ENCODE peak calls at places on chromosomes 1 and 21, in five cellular contexts. B is HAP-1; F is GM12865; J is fibroblast of lung; V is stimulated activated naive CD8-positive, alpha-beta T cell treated with anti-CD3 and anti-CD28 coated beads, Interleukin-15, Interleukin-2, amounts not matched to agents 100 U/mL and 50 U/mL, for 24 hours. H is an unnamed sample.
A peak's percentile ranks its signal among the peaks of the same experiment; 100 is the strongest.

GRCh38 chr1:79551321-79551720 is 544.8 kb upstream of the ADGRL4 start:
- DNase-seq in B (no peak), F (no peak), J (peak; percentile 8), V (no peak), H (no peak)

GRCh38 chr1:20587639-20588017 is 1.3 kb upstream of the CDA start:
- DNase-seq in B (no peak), F (no peak), J (peak; percentile 41), V (no peak), H (no peak)

GRCh38 chr1:65056234-65056633 is 89.9 kb upstream of the JAK1 start:
- DNase-seq in B (no peak), F (no peak), J (no peak), V (no peak), H (no peak)

GRCh38 chr1:20223659-20224058 is 37.3 kb upstream of the PLA2G2C start:
- DNase-seq in B (no peak), F (no peak), J (no peak), V (no peak), H (no peak)

GRCh38 chr1:10380594-10381275 is 18.1 kb upstream of the PGD start:
- DNase-seq in B (no peak), F (no peak), J (peak; percentile 88), V (no peak), H (no peak)

GRCh38 chr21:31548688-31549087 is 110.8 kb upstream of the SOD1 start:
- DNase-seq in B (no peak), F (no peak), J (no peak), V (no peak), H (no peak)

GRCh38 chr21:46157396-46157986 is 2.1 kb upstream of the FTCD start:
- DNase-seq in B (no peak), F (no peak), J (no peak), V (no peak), H (no peak)

GRCh38 chr1:3858231-3858981 is 1.1 kb downstream of the DFFB start:
- DNase-seq in B (peak; percentile 43), F (peak; percentile 44), J (peak; percentile 36), V (peak; percentile 15), H (no peak)